ENCODE peak calls at places on chromosomes 4 and X, in five cellular contexts. Y, X, O, R and F are unnamed samples.
A peak's percentile ranks its signal among the peaks of the same experiment; 100 is the strongest.

GRCh38 chr4:183444953-183445543 is 612 bp downstream of the CDKN2AIP start:
- DNase-seq in Y (peak; percentile 86), R (no peak), O (no peak), X (peak; percentile 51), F (peak; percentile 45)

GRCh38 chr4:177308125-177308524 is 1.5 kb upstream of the NEIL3 start:
- DNase-seq in R (peak; percentile 42), O (peak; percentile 82), X (peak; percentile 55), Y (no peak), F (no peak)

GRCh38 chr4:71270901-71271300 is 67.9 kb upstream of the SLC4A4 start:
- DNase-seq in Y (no peak), X (peak; percentile 30), R (no peak), O (peak; percentile 39), F (no peak)

GRCh38 chr4:61380865-61381264 is 180.7 kb downstream of the ADGRL3 start:
- DNase-seq in R (no peak), O (no peak), X (no peak), Y (no peak), F (no peak)

GRCh38 chr4:154559141-154559841 is 3.5 kb upstream of the FGB start:
- DNase-seq in X (no peak), R (no peak), Y (no peak), O (peak; percentile 63), F (no peak)

GRCh38 chr4:163494360-163495241 is at the start of gene TMA16:
- DNase-seq in Y (peak; percentile 92), X (peak; percentile 93), R (peak; percentile 87), O (peak; percentile 96), F (peak; percentile 90)

GRCh38 chr4:21415728-21416127 is 532.8 kb downstream of the KCNIP4 start:
- DNase-seq in R (no peak), X (no peak), Y (no peak), O (no peak), F (no peak)

GRCh38 chr4:5808081-5808741 is 84.7 kb downstream of the CRMP1 start:
- DNase-seq in R (no peak), O (peak; percentile 21), X (no peak), Y (no peak), F (no peak)

GRCh38 chr4:6230827-6231662 is 30.7 kb upstream of the JAKMIP1 start:
- DNase-seq in R (no peak), O (no peak), Y (peak; percentile 33), X (no peak), F (no peak)

GRCh38 chr4:170243662-170244288 is 154.0 kb upstream of the AADAT start:
- DNase-seq in Y (no peak), R (peak; percentile 81), O (no peak), X (no peak), F (no peak)

GRCh38 chr4:171031338-171031737 is 781.9 kb upstream of the GALNTL6 start:
- DNase-seq in O (no peak), X (no peak), Y (no peak), R (no peak), F (no peak)

GRCh38 chr4:83964996-83965541 is 429.2 kb downstream of the GPAT3 start:
- DNase-seq in X (no peak), O (no peak), R (peak; percentile 21), Y (no peak), F (no peak)

GRCh38 chr4:56235714-56236113 is 151.6 kb downstream of the AASDH start:
- DNase-seq in Y (no peak), R (no peak), X (no peak), O (no peak), F (no peak)

GRCh38 chrX:154349359-154349935 is 25.0 kb downstream of the FLNA start:
- DNase-seq in Y (peak; percentile 60), R (no peak), O (no peak), X (no peak), F (no peak)

GRCh38 chr4:88415982-88416381 is 37.3 kb downstream of the HERC6 start:
- DNase-seq in R (no peak), Y (no peak), O (no peak), X (no peak), F (no peak)

GRCh38 chr4:184262901-184263300 is 45.2 kb upstream of the ENPP6 start:
- DNase-seq in Y (no peak), R (peak; percentile 15), O (peak; percentile 21), X (no peak), F (peak; percentile 10)

GRCh38 chr4:147139455-147140198 is 194.0 kb upstream of the TTC29 start:
- DNase-seq in X (no peak), O (no peak), R (no peak), Y (no peak), F (no peak)

GRCh38 chr4:148007789-148008188 is 275.9 kb downstream of the ARHGAP10 start:
- DNase-seq in Y (no peak), R (no peak), X (no peak), O (no peak), F (no peak)

GRCh38 chr4:185201983-185202962 is 1.5 kb downstream of the CFAP97 start:
- DNase-seq in Y (no peak), O (peak; percentile 78), X (no peak), R (no peak), F (no peak)

GRCh38 chrX:153793291-153793690 is 884 bp downstream of the IDH3G start:
- DNase-seq in O (peak; percentile 25), R (no peak), Y (no peak), X (no peak), F (no peak)

GRCh38 chr4:82044141-82044993 is 329.4 kb downstream of the HNRNPD start:
- DNase-seq in Y (peak; percentile 92), O (peak; percentile 10), X (peak; percentile 56), R (no peak), F (peak; percentile 10)

GRCh38 chr4:1278336-1278670 is 11.4 kb upstream of the MAEA start:
- DNase-seq in O (peak; percentile 14), X (no peak), R (no peak), Y (no peak), F (no peak)

GRCh38 chrX:31136144-31136572 is 64.3 kb upstream of the FTHL17 start:
- DNase-seq in Y (no peak), X (no peak), O (no peak), R (no peak), F (no peak)

GRCh38 chrX:45824471-45824870 is 623.8 kb upstream of the DIPK2B start:
- DNase-seq in X (peak; percentile 38), R (peak; percentile 90), Y (no peak), O (peak; percentile 91), F (peak; percentile 82)

GRCh38 chr4:37890501-37891220 is at the start of gene TBC1D1:
- DNase-seq in O (peak; percentile 17), Y (peak; percentile 91), R (no peak), X (peak; percentile 51), F (no peak)

DNA sequence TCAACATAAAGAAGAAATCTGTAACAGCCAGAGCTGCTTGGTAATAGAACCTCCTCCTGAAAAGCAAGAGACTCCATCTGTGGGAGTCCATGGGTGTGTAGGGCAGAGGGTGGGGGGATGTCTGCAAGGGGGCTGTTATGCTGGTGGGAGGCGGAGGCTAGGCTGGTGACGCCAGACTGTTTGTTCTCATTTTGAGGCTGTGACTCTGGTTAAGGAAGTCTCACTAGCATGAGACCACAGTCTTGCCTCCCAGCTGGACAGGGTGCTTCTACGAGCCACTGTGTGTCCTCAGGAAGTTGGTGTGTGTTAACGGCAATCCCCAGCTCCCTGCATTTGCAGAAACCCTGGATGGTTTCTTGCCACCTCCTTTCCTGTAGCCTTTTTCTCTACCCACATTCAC is 79.8 kb downstream of the NSUN7 start:
- DNase-seq in X (no peak), R (no peak), Y (no peak), O (no peak), F (no peak)
- H3K27ac ChIP-seq in X (no peak overlapping the region), R (no peak overlapping the region), Y (no peak overlapping the region), O (no peak overlapping the region), F (no peak overlapping the region)

GRCh38 chr4:41380758-41381157 is 124.0 kb downstream of the UCHL1 start:
- DNase-seq in X (no peak), R (no peak), O (no peak), Y (no peak), F (no peak)
- H3K27ac ChIP-seq in X (no peak overlapping the region), R (no peak overlapping the region), O (no peak overlapping the region), Y (no peak overlapping the region), F (no peak overlapping the region)

GRCh38 chrX:118360429-118361125 is 14.7 kb downstream of the WDR44 start:
- DNase-seq in R (no peak), O (peak; percentile 29), Y (no peak), X (no peak), F (no peak)
- H3K27ac ChIP-seq in R (peak overlapping the region; percentile 52), O (no peak overlapping the region), Y (no peak overlapping the region), X (no peak overlapping the region), F (no peak overlapping the region)

GRCh38 chr4:187172340-187172761 is 448.7 kb upstream of the FAT1 start:
- DNase-seq in Y (no peak), O (peak; percentile 75), X (no peak), R (peak; percentile 79), F (peak; percentile 91)
- H3K27ac ChIP-seq in Y (no peak overlapping the region), O (peak overlapping the region; percentile 65), X (no peak overlapping the region), R (no peak overlapping the region), F (peak overlapping the region; percentile 85)

GRCh38 chrX:9606971-9607370 is 142.1 kb downstream of the TBL1X start:
- DNase-seq in O (no peak), X (no peak), R (no peak), Y (no peak), F (no peak)

GRCh38 chrX:9612146-9612505 is 147.3 kb downstream of the TBL1X start:
- DNase-seq in R (no peak), O (no peak), Y (no peak), X (no peak), F (no peak)

GRCh38 chrX:9611436-9612145 is 146.7 kb downstream of the TBL1X start:
- DNase-seq in O (peak; percentile 20), R (no peak), X (no peak), Y (no peak), F (no peak)

GRCh38 chrX:9610774-9611392 is 146.0 kb downstream of the TBL1X start:
- DNase-seq in X (no peak), Y (no peak), O (peak; percentile 16), R (no peak), F (no peak)

GRCh38 chrX:9609987-9610386 is 145.1 kb downstream of the TBL1X start:
- DNase-seq in Y (no peak), X (no peak), R (no peak), O (no peak), F (no peak)
- H3K27ac ChIP-seq in Y (no peak overlapping the region), X (no peak overlapping the region), R (no peak overlapping the region), O (no peak overlapping the region), F (no peak overlapping the region)

GRCh38 chrX:19677121-19677520 is 161.8 kb upstream of the MAP3K15 start:
- DNase-seq in Y (no peak), O (no peak), X (no peak), R (peak; percentile 82), F (no peak)

GRCh38 chrX:19679787-19680186 is 164.5 kb upstream of the MAP3K15 start:
- DNase-seq in Y (no peak), R (no peak), X (no peak), O (no peak), F (no peak)

GRCh38 chrX:19680580-19680979 is 165.3 kb upstream of the MAP3K15 start:
- DNase-seq in R (no peak), Y (no peak), O (no peak), X (no peak), F (no peak)

GRCh38 chrX:19682712-19683331 is 167.5 kb upstream of the MAP3K15 start:
- DNase-seq in X (peak; percentile 61), Y (no peak), O (peak; percentile 96), R (no peak), F (peak; percentile 63)

DNA sequence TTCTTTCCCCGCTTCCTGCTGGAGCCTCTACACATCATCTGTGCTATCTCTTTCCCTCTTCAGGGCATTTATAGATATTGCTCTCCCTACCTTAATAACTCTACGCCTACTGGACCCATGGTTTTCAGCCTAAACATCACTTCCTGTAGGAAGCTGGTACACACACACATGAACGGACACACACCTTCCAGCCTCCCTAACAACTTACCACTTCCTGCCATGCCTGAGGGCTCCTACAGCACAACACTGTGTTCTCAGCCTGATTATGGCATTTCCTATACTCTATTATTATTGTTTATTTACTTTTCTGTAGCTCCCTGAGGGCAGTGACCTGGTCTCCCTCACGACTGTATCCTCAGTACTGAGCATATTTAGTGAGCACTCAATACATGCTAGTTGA is 163.6 kb upstream of the MAP3K15 start:
- DNase-seq in O (no peak), X (no peak), Y (no peak), R (no peak), F (no peak)
- H3K27ac ChIP-seq in O (no peak overlapping the region), X (no peak overlapping the region), Y (no peak overlapping the region), R (no peak overlapping the region), F (no peak overlapping the region)